ENCODE peak calls at places on chromosomes 1 and 21, in eight cellular contexts. One of them, this sample, is unnamed.

GRCh38 chr1:68116643-68117235 is 66.3 kb upstream of the DIRAS3 start:
- DNase-seq in keratinocyte: no peak
- DNase-seq in mammary epithelial cell: peak
- DNase-seq in fibroblast of lung: peak
- DNase-seq in PC-3: peak
- DNase-seq in IMR-90: peak
- DNase-seq in HCT116: peak
- DNase-seq in neuronal stem cell: peak
- DNase-seq in this sample: peak

GRCh38 chr1:215665212-215665611 is 98.1 kb downstream of the KCTD3 start:
- DNase-seq in fibroblast of lung: peak
- DNase-seq in keratinocyte: no peak
- DNase-seq in HCT116: no peak
- DNase-seq in PC-3: no peak
- DNase-seq in IMR-90: peak
- DNase-seq in mammary epithelial cell: peak
- DNase-seq in neuronal stem cell: no peak
- DNase-seq in this sample: peak

GRCh38 chr1:57623039-57623790 is 199.4 kb upstream of the DAB1 start:
- DNase-seq in fibroblast of lung: no peak
- DNase-seq in HCT116: no peak
- DNase-seq in mammary epithelial cell: no peak
- DNase-seq in PC-3: no peak
- DNase-seq in IMR-90: peak
- DNase-seq in keratinocyte: no peak
- DNase-seq in neuronal stem cell: no peak
- DNase-seq in this sample: peak

GRCh38 chr1:22245100-22245650 is 102.3 kb upstream of the WNT4 start:
- DNase-seq in fibroblast of lung: no peak
- DNase-seq in IMR-90: no peak
- DNase-seq in PC-3: no peak
- DNase-seq in keratinocyte: no peak
- DNase-seq in HCT116: no peak
- DNase-seq in mammary epithelial cell: no peak
- DNase-seq in neuronal stem cell: no peak
- DNase-seq in this sample: no peak

GRCh38 chr1:24351918-24352637 is 32.9 kb downstream of the GRHL3 start:
- DNase-seq in HCT116: no peak
- DNase-seq in fibroblast of lung: peak
- DNase-seq in keratinocyte: no peak
- DNase-seq in mammary epithelial cell: peak
- DNase-seq in neuronal stem cell: no peak
- DNase-seq in IMR-90: peak
- DNase-seq in PC-3: peak
- DNase-seq in this sample: peak

GRCh38 chr1:160256396-160257046 is 5.8 kb downstream of the DCAF8 start:
- DNase-seq in keratinocyte: no peak
- DNase-seq in HCT116: no peak
- DNase-seq in neuronal stem cell: no peak
- DNase-seq in mammary epithelial cell: peak
- DNase-seq in fibroblast of lung: peak
- DNase-seq in IMR-90: peak
- DNase-seq in PC-3: peak
- DNase-seq in this sample: peak

GRCh38 chr1:151132676-151133338 is 13.6 kb downstream of the SEMA6C start:
- DNase-seq in keratinocyte: no peak
- DNase-seq in mammary epithelial cell: no peak
- DNase-seq in HCT116: no peak
- DNase-seq in fibroblast of lung: no peak
- DNase-seq in PC-3: no peak
- DNase-seq in neuronal stem cell: no peak
- DNase-seq in IMR-90: no peak
- DNase-seq in this sample: no peak

GRCh38 chr1:206575165-206575893 is 36.9 kb downstream of the EIF2D start:
- DNase-seq in neuronal stem cell: no peak
- DNase-seq in IMR-90: peak
- DNase-seq in PC-3: no peak
- DNase-seq in keratinocyte: no peak
- DNase-seq in fibroblast of lung: peak
- DNase-seq in HCT116: no peak
- DNase-seq in mammary epithelial cell: no peak
- DNase-seq in this sample: peak

GRCh38 chr1:183069562-183070216 is 46.5 kb downstream of the LAMC1 start:
- DNase-seq in mammary epithelial cell: peak
- DNase-seq in neuronal stem cell: no peak
- DNase-seq in PC-3: peak
- DNase-seq in fibroblast of lung: peak
- DNase-seq in HCT116: no peak
- DNase-seq in IMR-90: no peak
- DNase-seq in keratinocyte: no peak
- DNase-seq in this sample: peak

GRCh38 chr21:31218830-31219608 is 125.0 kb downstream of the TIAM1 start:
- DNase-seq in neuronal stem cell: peak
- DNase-seq in mammary epithelial cell: peak
- DNase-seq in IMR-90: peak
- DNase-seq in keratinocyte: no peak
- DNase-seq in HCT116: peak
- DNase-seq in fibroblast of lung: peak
- DNase-seq in PC-3: peak
- DNase-seq in this sample: peak

GRCh38 chr21:35234725-35235124 is 185.6 kb upstream of the RUNX1 start:
- DNase-seq in fibroblast of lung: peak
- DNase-seq in mammary epithelial cell: no peak
- DNase-seq in IMR-90: no peak
- DNase-seq in neuronal stem cell: no peak
- DNase-seq in keratinocyte: no peak
- DNase-seq in PC-3: no peak
- DNase-seq in HCT116: no peak
- DNase-seq in this sample: no peak

GRCh38 chr1:86487805-86488141 is 19.0 kb downstream of the CLCA1 start:
- DNase-seq in mammary epithelial cell: no peak
- DNase-seq in keratinocyte: no peak
- DNase-seq in fibroblast of lung: no peak
- DNase-seq in HCT116: no peak
- DNase-seq in PC-3: no peak
- DNase-seq in IMR-90: no peak
- DNase-seq in neuronal stem cell: no peak
- DNase-seq in this sample: no peak

GRCh38 chr1:221256773-221257172 is 377.5 kb downstream of the HLX start:
- DNase-seq in keratinocyte: no peak
- DNase-seq in HCT116: no peak
- DNase-seq in neuronal stem cell: no peak
- DNase-seq in fibroblast of lung: no peak
- DNase-seq in mammary epithelial cell: no peak
- DNase-seq in PC-3: no peak
- DNase-seq in IMR-90: no peak
- DNase-seq in this sample: no peak

GRCh38 chr1:174800221-174800791 is 199.4 kb upstream of the CACYBP start:
- DNase-seq in HCT116: no peak
- DNase-seq in mammary epithelial cell: peak
- DNase-seq in fibroblast of lung: peak
- DNase-seq in neuronal stem cell: peak
- DNase-seq in keratinocyte: no peak
- DNase-seq in IMR-90: peak
- DNase-seq in PC-3: no peak
- DNase-seq in this sample: peak

GRCh38 chr1:234322979-234323378 is 50.3 kb upstream of the COA6 start:
- DNase-seq in fibroblast of lung: peak
- DNase-seq in PC-3: peak
- DNase-seq in IMR-90: peak
- DNase-seq in keratinocyte: no peak
- DNase-seq in HCT116: peak
- DNase-seq in neuronal stem cell: peak
- DNase-seq in mammary epithelial cell: no peak
- DNase-seq in this sample: peak

GRCh38 chr1:193590102-193590501 is 403.7 kb upstream of the B3GALT2 start:
- DNase-seq in neuronal stem cell: no peak
- DNase-seq in keratinocyte: no peak
- DNase-seq in IMR-90: no peak
- DNase-seq in PC-3: no peak
- DNase-seq in mammary epithelial cell: no peak
- DNase-seq in HCT116: no peak
- DNase-seq in fibroblast of lung: no peak
- DNase-seq in this sample: no peak

GRCh38 chr1:169779970-169780369 is 14.7 kb downstream of the METTL18 start:
- DNase-seq in PC-3: peak
- DNase-seq in HCT116: no peak
- DNase-seq in neuronal stem cell: no peak
- DNase-seq in mammary epithelial cell: peak
- DNase-seq in fibroblast of lung: peak
- DNase-seq in IMR-90: peak
- DNase-seq in keratinocyte: no peak
- DNase-seq in this sample: peak

GRCh38 chr1:31923905-31924304 is 14.3 kb downstream of the PTP4A2 start:
- DNase-seq in fibroblast of lung: no peak
- DNase-seq in HCT116: no peak
- DNase-seq in mammary epithelial cell: no peak
- DNase-seq in IMR-90: no peak
- DNase-seq in keratinocyte: no peak
- DNase-seq in PC-3: no peak
- DNase-seq in neuronal stem cell: no peak
- DNase-seq in this sample: no peak

GRCh38 chr1:7128293-7128692 is 343.0 kb downstream of the CAMTA1 start:
- DNase-seq in neuronal stem cell: no peak
- DNase-seq in PC-3: no peak
- DNase-seq in mammary epithelial cell: no peak
- DNase-seq in fibroblast of lung: no peak
- DNase-seq in HCT116: no peak
- DNase-seq in IMR-90: no peak
- DNase-seq in keratinocyte: no peak
- DNase-seq in this sample: no peak

GRCh38 chr1:20633190-20634064 is at the start of gene PINK1:
- DNase-seq in mammary epithelial cell: peak
- DNase-seq in HCT116: peak
- DNase-seq in keratinocyte: no peak
- DNase-seq in fibroblast of lung: peak
- DNase-seq in IMR-90: peak
- DNase-seq in neuronal stem cell: peak
- DNase-seq in PC-3: peak
- DNase-seq in this sample: peak

GRCh38 chr1:9093096-9093495 is 23.7 kb upstream of the SLC2A5 start:
- DNase-seq in neuronal stem cell: no peak
- DNase-seq in keratinocyte: no peak
- DNase-seq in mammary epithelial cell: no peak
- DNase-seq in HCT116: no peak
- DNase-seq in fibroblast of lung: no peak
- DNase-seq in PC-3: no peak
- DNase-seq in IMR-90: no peak
- DNase-seq in this sample: no peak

GRCh38 chr1:115796897-115797296 is 28.4 kb upstream of the CASQ2 start:
- DNase-seq in IMR-90: no peak
- DNase-seq in HCT116: no peak
- DNase-seq in mammary epithelial cell: no peak
- DNase-seq in keratinocyte: no peak
- DNase-seq in fibroblast of lung: no peak
- DNase-seq in PC-3: no peak
- DNase-seq in neuronal stem cell: peak
- DNase-seq in this sample: no peak

GRCh38 chr1:115791816-115792215 is 23.3 kb upstream of the CASQ2 start:
- DNase-seq in neuronal stem cell: no peak
- DNase-seq in mammary epithelial cell: peak
- DNase-seq in keratinocyte: no peak
- DNase-seq in IMR-90: no peak
- DNase-seq in HCT116: no peak
- DNase-seq in fibroblast of lung: no peak
- DNase-seq in PC-3: no peak
- DNase-seq in this sample: no peak

GRCh38 chr1:115797491-115797890 is 29.0 kb upstream of the CASQ2 start:
- DNase-seq in PC-3: no peak
- DNase-seq in neuronal stem cell: no peak
- DNase-seq in fibroblast of lung: no peak
- DNase-seq in mammary epithelial cell: no peak
- DNase-seq in HCT116: no peak
- DNase-seq in IMR-90: no peak
- DNase-seq in keratinocyte: no peak
- DNase-seq in this sample: no peak

GRCh38 chr1:115793162-115793561 is 24.6 kb upstream of the CASQ2 start:
- DNase-seq in fibroblast of lung: no peak
- DNase-seq in IMR-90: no peak
- DNase-seq in neuronal stem cell: no peak
- DNase-seq in PC-3: no peak
- DNase-seq in mammary epithelial cell: no peak
- DNase-seq in keratinocyte: no peak
- DNase-seq in HCT116: no peak
- DNase-seq in this sample: no peak

GRCh38 chr1:115794976-115795375 is 26.5 kb upstream of the CASQ2 start:
- DNase-seq in IMR-90: no peak
- DNase-seq in keratinocyte: no peak
- DNase-seq in fibroblast of lung: no peak
- DNase-seq in mammary epithelial cell: peak
- DNase-seq in neuronal stem cell: no peak
- DNase-seq in HCT116: no peak
- DNase-seq in PC-3: no peak
- DNase-seq in this sample: no peak
- H2AFZ ChIP-seq in IMR-90: no peak
- H2AFZ ChIP-seq in keratinocyte: no peak
- H2AFZ ChIP-seq in fibroblast of lung: no peak
- H2AFZ ChIP-seq in mammary epithelial cell: peak
- H2AFZ ChIP-seq in neuronal stem cell: no peak
- H2AFZ ChIP-seq in HCT116: no peak
- H2AFZ ChIP-seq in PC-3: no peak
- H2AFZ ChIP-seq in this sample: no peak

DNA sequence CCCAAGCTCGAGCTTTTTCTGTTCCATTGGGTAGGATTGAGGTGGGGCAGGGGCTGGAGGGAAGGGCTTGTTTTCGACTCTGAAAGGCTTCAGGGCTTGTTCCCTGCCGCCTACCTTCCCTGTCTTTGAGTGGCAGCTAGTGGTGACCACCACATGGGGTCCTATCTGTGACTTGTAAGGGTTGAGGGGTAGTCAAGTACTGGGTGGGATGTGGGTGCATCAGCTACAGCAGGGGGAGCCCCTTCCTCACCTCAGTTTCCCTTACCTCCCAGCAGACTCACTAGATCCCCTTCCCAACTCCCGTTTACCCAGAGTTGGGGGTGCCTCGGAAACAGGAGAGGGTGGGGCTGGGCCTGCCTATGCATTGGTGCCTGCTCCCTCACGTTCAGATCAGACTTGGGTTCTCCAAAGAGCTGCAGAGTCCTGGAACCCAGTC is 5.9 kb downstream of the FOXO6 start:
- DNase-seq in fibroblast of lung: no peak
- DNase-seq in HCT116: no peak
- DNase-seq in PC-3: no peak
- DNase-seq in mammary epithelial cell: no peak
- DNase-seq in IMR-90: no peak
- DNase-seq in neuronal stem cell: no peak
- DNase-seq in keratinocyte: no peak
- DNase-seq in this sample: no peak
- H3K9ac ChIP-seq in fibroblast of lung: no peak
- H3K9ac ChIP-seq in HCT116: no peak
- H3K9ac ChIP-seq in PC-3: no peak
- H3K9ac ChIP-seq in mammary epithelial cell: no peak
- H3K9ac ChIP-seq in IMR-90: no peak
- H3K9ac ChIP-seq in neuronal stem cell: no peak
- H3K9ac ChIP-seq in keratinocyte: no peak
- H3K9ac ChIP-seq in this sample: no peak

GRCh38 chr1:181002582-181003172 is 20.0 kb downstream of the STX6 start:
- DNase-seq in neuronal stem cell: no peak
- DNase-seq in PC-3: no peak
- DNase-seq in keratinocyte: no peak
- DNase-seq in fibroblast of lung: no peak
- DNase-seq in HCT116: no peak
- DNase-seq in IMR-90: no peak
- DNase-seq in mammary epithelial cell: no peak
- DNase-seq in this sample: no peak
- H2AFZ ChIP-seq in neuronal stem cell: no peak
- H2AFZ ChIP-seq in PC-3: no peak
- H2AFZ ChIP-seq in keratinocyte: no peak
- H2AFZ ChIP-seq in fibroblast of lung: no peak
- H2AFZ ChIP-seq in HCT116: no peak
- H2AFZ ChIP-seq in IMR-90: no peak
- H2AFZ ChIP-seq in mammary epithelial cell: no peak
- H2AFZ ChIP-seq in this sample: no peak

GRCh38 chr21:18524097-18524496 is 120.5 kb upstream of the TMPRSS15 start:
- DNase-seq in HCT116: no peak
- DNase-seq in mammary epithelial cell: no peak
- DNase-seq in fibroblast of lung: no peak
- DNase-seq in keratinocyte: no peak
- DNase-seq in neuronal stem cell: no peak
- DNase-seq in PC-3: no peak
- DNase-seq in IMR-90: no peak
- DNase-seq in this sample: no peak
- H3K9ac ChIP-seq in HCT116: no peak
- H3K9ac ChIP-seq in mammary epithelial cell: no peak
- H3K9ac ChIP-seq in fibroblast of lung: no peak
- H3K9ac ChIP-seq in keratinocyte: no peak
- H3K9ac ChIP-seq in neuronal stem cell: no peak
- H3K9ac ChIP-seq in PC-3: no peak
- H3K9ac ChIP-seq in IMR-90: no peak
- H3K9ac ChIP-seq in this sample: no peak

This sample was measured in GM23248.